ENCODE peak calls at places on chromosome 11, in five cellular contexts. One of them, this sample, is unnamed.

GRCh38 chr11:93236741-93237675 is 39.2 kb upstream of the SLC36A4 start:
- DNase-seq in activated CD4-positive, alpha-beta T cell treated with anti-CD3 and anti-CD28 coated beads, Interleukin-2, amount 50 U/mL, for 4 hours: no peak
- DNase-seq in NCI-H1105 treated with DMSO at 0.1 percent for 48 hours: peak; percentile 4
- DNase-seq in mesenteric fat pad: no peak
- DNase-seq in Jurkat, Clone E6-1: peak; percentile 32
- DNase-seq in this sample: peak; percentile 55

GRCh38 chr11:102157219-102157618 is 47.0 kb downstream of the YAP1 start:
- DNase-seq in NCI-H1105 treated with DMSO at 0.1 percent for 48 hours: no peak
- DNase-seq in mesenteric fat pad: no peak
- DNase-seq in Jurkat, Clone E6-1: no peak
- DNase-seq in activated CD4-positive, alpha-beta T cell treated with anti-CD3 and anti-CD28 coated beads, Interleukin-2, amount 50 U/mL, for 4 hours: no peak
- DNase-seq in this sample: peak; percentile 90

GRCh38 chr11:119447664-119448242 is 24.8 kb upstream of the THY1 start:
- DNase-seq in mesenteric fat pad: no peak
- DNase-seq in NCI-H1105 treated with DMSO at 0.1 percent for 48 hours: peak; percentile 44
- DNase-seq in Jurkat, Clone E6-1: no peak
- DNase-seq in activated CD4-positive, alpha-beta T cell treated with anti-CD3 and anti-CD28 coated beads, Interleukin-2, amount 50 U/mL, for 4 hours: no peak
- DNase-seq in this sample: no peak

GRCh38 chr11:46243796-46244109 is 33.7 kb upstream of the CREB3L1 start:
- DNase-seq in activated CD4-positive, alpha-beta T cell treated with anti-CD3 and anti-CD28 coated beads, Interleukin-2, amount 50 U/mL, for 4 hours: no peak
- DNase-seq in NCI-H1105 treated with DMSO at 0.1 percent for 48 hours: no peak
- DNase-seq in mesenteric fat pad: no peak
- DNase-seq in Jurkat, Clone E6-1: no peak
- DNase-seq in this sample: no peak

GRCh38 chr11:22879615-22880014 is 19.3 kb upstream of the CCDC179 start:
- DNase-seq in Jurkat, Clone E6-1: no peak
- DNase-seq in mesenteric fat pad: no peak
- DNase-seq in NCI-H1105 treated with DMSO at 0.1 percent for 48 hours: no peak
- DNase-seq in activated CD4-positive, alpha-beta T cell treated with anti-CD3 and anti-CD28 coated beads, Interleukin-2, amount 50 U/mL, for 4 hours: no peak
- DNase-seq in this sample: peak; percentile 41

GRCh38 chr11:104410336-104410735 is 246.4 kb upstream of the PDGFD start:
- DNase-seq in mesenteric fat pad: no peak
- DNase-seq in NCI-H1105 treated with DMSO at 0.1 percent for 48 hours: no peak
- DNase-seq in Jurkat, Clone E6-1: no peak
- DNase-seq in activated CD4-positive, alpha-beta T cell treated with anti-CD3 and anti-CD28 coated beads, Interleukin-2, amount 50 U/mL, for 4 hours: no peak
- DNase-seq in this sample: peak; percentile 40

GRCh38 chr11:128359515-128359914 is 227.8 kb downstream of the ETS1 start:
- DNase-seq in mesenteric fat pad: no peak
- DNase-seq in NCI-H1105 treated with DMSO at 0.1 percent for 48 hours: no peak
- DNase-seq in Jurkat, Clone E6-1: no peak
- DNase-seq in activated CD4-positive, alpha-beta T cell treated with anti-CD3 and anti-CD28 coated beads, Interleukin-2, amount 50 U/mL, for 4 hours: no peak
- DNase-seq in this sample: peak; percentile 44

GRCh38 chr11:71473793-71474080 is 20.7 kb downstream of the NADSYN1 start:
- DNase-seq in NCI-H1105 treated with DMSO at 0.1 percent for 48 hours: no peak
- DNase-seq in activated CD4-positive, alpha-beta T cell treated with anti-CD3 and anti-CD28 coated beads, Interleukin-2, amount 50 U/mL, for 4 hours: no peak
- DNase-seq in mesenteric fat pad: no peak
- DNase-seq in Jurkat, Clone E6-1: no peak
- DNase-seq in this sample: no peak